ENCODE peak calls at places on chromosomes 2 and 18, in six cellular contexts. Z is K562, X is HepG2, A is GM12878, K is H1, C is GM12892. M is an unnamed sample.

GRCh38 chr18:79245517-79246001 is 150.2 kb upstream of the NFATC1 start:
- DNase-seq in K (no peak), X (no peak), C (no peak), A (no peak), Z (no peak), M (no peak)

GRCh38 chr2:5290911-5291546 is 401.2 kb upstream of the SOX11 start:
- DNase-seq in C (no peak), X (no peak), Z (no peak), K (no peak), A (no peak), M (no peak)

GRCh38 chr2:159586034-159586433 is 30.3 kb downstream of the BAZ2B start:
- DNase-seq in Z (no peak), K (no peak), A (no peak), C (no peak), X (no peak), M (no peak)

GRCh38 chr2:237156131-237156856 is 70.6 kb downstream of the COPS8 start:
- DNase-seq in X (no peak), K (no peak), A (no peak), C (no peak), Z (no peak), M (no peak)

GRCh38 chr2:109218087-109218791 is 89.2 kb downstream of the SH3RF3 start:
- DNase-seq in Z (no peak), C (no peak), K (no peak), X (peak), A (peak), M (no peak)

GRCh38 chr2:207930747-207931146 is 94.6 kb downstream of the PLEKHM3 start:
- DNase-seq in Z (no peak), X (no peak), A (no peak), C (no peak), K (no peak), M (no peak)

GRCh38 chr18:31297248-31297647 is 20.7 kb upstream of the DSG1 start:
- DNase-seq in A (no peak), K (no peak), X (no peak), Z (no peak), C (no peak), M (no peak)

GRCh38 chr2:121187922-121188411 is 97.0 kb downstream of the TFCP2L1 start:
- DNase-seq in K (no peak), C (no peak), Z (no peak), A (no peak), X (no peak), M (no peak)

GRCh38 chr2:218230882-218231281 is 13.9 kb downstream of the ARPC2 start:
- DNase-seq in K (no peak), Z (peak), X (peak), A (no peak), C (no peak), M (no peak)

GRCh38 chr2:173229086-173229485 is 125.6 kb upstream of the CDCA7 start:
- DNase-seq in X (no peak), K (no peak), A (no peak), C (no peak), Z (no peak), M (no peak)

GRCh38 chr2:113064898-113065297 is 2.9 kb upstream of the IL1F10 start:
- DNase-seq in A (no peak), C (no peak), X (no peak), K (no peak), Z (no peak), M (no peak)

GRCh38 chr18:8610442-8610801 is 1.2 kb downstream of the RAB12 start:
- DNase-seq in K (no peak), A (no peak), C (no peak), X (no peak), Z (no peak), M (no peak)

GRCh38 chr2:191249131-191249813 is 4.1 kb downstream of the MYO1B start:
- DNase-seq in C (no peak), K (no peak), Z (no peak), A (no peak), X (no peak), M (no peak)

GRCh38 chr2:65227035-65227470 is 578 bp upstream of the ACTR2 start:
- DNase-seq in X (peak), Z (peak), K (no peak), A (no peak), C (no peak), M (no peak)

GRCh38 chr2:53519925-53520629 is 247.5 kb upstream of the CHAC2 start:
- DNase-seq in C (no peak), X (no peak), A (no peak), Z (no peak), K (no peak), M (no peak)

GRCh38 chr2:178117725-178118124 is 5.5 kb downstream of the RBM45 start:
- DNase-seq in Z (no peak), C (no peak), A (no peak), K (no peak), X (no peak), M (no peak)

GRCh38 chr2:132760971-132761370 is 91.0 kb upstream of the LYPD1 start:
- DNase-seq in C (no peak), K (no peak), Z (no peak), A (no peak), X (no peak), M (no peak)

GRCh38 chr18:79197531-79197930 is 128.3 kb downstream of the ATP9B start:
- DNase-seq in A (no peak), X (no peak), Z (no peak), K (no peak), C (no peak), M (no peak)

GRCh38 chr18:22504665-22505064 is 87.0 kb upstream of the CTAGE1 start:
- DNase-seq in Z (no peak), C (no peak), A (no peak), X (no peak), K (no peak), M (no peak)

GRCh38 chr2:105325389-105325963 is 4.1 kb downstream of the TGFBRAP1 start:
- DNase-seq in A (no peak), C (no peak), K (no peak), Z (no peak), X (no peak), M (no peak)

GRCh38 chr2:131425191-131426021 is 50.5 kb upstream of the TUBA3D start:
- DNase-seq in Z (no peak), K (no peak), C (no peak), X (no peak), A (no peak), M (no peak)

GRCh38 chr2:70833246-70833645 is 2.4 kb downstream of the CD207 start:
- DNase-seq in K (no peak), X (no peak), Z (no peak), C (no peak), A (no peak), M (no peak)

GRCh38 chr2:241777167-241777685 is 604 bp downstream of the GAL3ST2 start:
- DNase-seq in X (no peak), K (peak), C (no peak), Z (no peak), A (no peak), M (no peak)

GRCh38 chr18:36814994-36815393 is 13.8 kb downstream of the TPGS2 start:
- DNase-seq in Z (peak), A (no peak), X (no peak), C (no peak), K (no peak), M (no peak)

GRCh38 chr2:85768713-85769112 is 14.9 kb downstream of the ATOH8 start:
- DNase-seq in X (no peak), K (no peak), C (no peak), A (no peak), Z (no peak), M (no peak)

GRCh38 chr18:27713727-27714080 is 463.2 kb downstream of the CDH2 start:
- DNase-seq in A (no peak), X (no peak), C (no peak), K (no peak), Z (no peak), M (no peak)
- TF ChIP-seq TAF1 in A (no peak), X (no peak), C (no peak), K (no peak), Z (no peak), M (no peak)

GRCh38 chr2:31555967-31556706 is 24.6 kb downstream of the SRD5A2 start:
- DNase-seq in C (no peak), A (no peak), K (no peak), Z (no peak), X (no peak), M (no peak)

GRCh38 chr2:31556921-31557320 is 23.8 kb downstream of the SRD5A2 start:
- DNase-seq in Z (no peak), K (no peak), C (no peak), X (no peak), A (no peak), M (no peak)

GRCh38 chr2:31563273-31563839 is 17.4 kb downstream of the SRD5A2 start:
- DNase-seq in A (no peak), Z (no peak), C (no peak), X (no peak), K (no peak), M (no peak)

GRCh38 chr2:31561823-31562222 is 18.9 kb downstream of the SRD5A2 start:
- DNase-seq in X (no peak), C (no peak), K (no peak), Z (no peak), A (no peak), M (no peak)

DNA sequence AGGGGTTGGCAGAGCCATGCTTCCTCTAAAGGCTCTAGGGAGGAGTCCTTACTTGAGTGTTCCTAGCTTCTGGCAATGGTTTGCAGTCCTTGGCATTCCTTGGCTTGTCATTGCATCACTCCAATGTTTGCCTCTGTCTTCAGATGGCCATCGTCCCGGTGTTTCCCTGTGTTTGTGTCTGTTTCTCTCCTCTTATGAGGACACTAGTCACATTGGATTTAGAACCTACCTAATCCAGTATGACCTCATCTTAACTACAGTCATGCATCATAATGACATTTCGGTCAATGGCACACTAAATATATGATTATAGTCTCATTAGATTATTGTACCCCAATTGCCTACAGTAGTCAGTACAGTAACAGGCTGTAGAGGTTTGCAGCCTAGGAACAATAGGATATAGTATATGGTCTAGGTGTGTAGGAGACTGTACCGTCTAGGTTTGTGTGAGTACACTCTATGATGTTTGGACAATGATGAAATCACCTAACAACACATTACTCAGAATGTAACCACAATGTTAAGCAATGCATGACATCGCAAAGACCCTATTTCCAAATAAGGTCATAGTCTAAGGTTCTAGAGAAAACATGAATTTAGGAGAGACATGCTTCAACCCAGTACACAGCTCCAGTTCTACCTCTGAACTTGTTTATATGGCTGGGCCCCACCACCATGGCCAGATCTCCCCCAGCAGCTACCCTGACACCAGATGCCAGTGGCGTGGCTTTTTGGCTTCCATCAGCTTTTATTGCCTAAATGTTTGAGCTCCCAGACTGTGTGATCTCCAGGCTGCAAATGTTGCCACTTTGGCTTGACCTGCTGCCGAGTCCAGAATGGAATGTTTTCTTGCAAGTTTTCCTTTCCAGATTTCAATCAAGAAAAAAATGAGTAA is 22.1 kb downstream of the SRD5A2 start:
- DNase-seq in A (no peak), X (peak), Z (no peak), C (no peak), K (no peak), M (no peak)
- TF ChIP-seq POLR2A in A (no peak), X (no peak), Z (no peak), C (no peak), K (no peak), M (no peak)

GRCh38 chr18:13235981-13236380 is 17.4 kb downstream of the LDLRAD4 start:
- DNase-seq in Z (no peak), A (no peak), X (no peak), K (no peak), C (no peak), M (no peak)
- TF ChIP-seq POLR2AphosphoS5 in Z (no peak), A (no peak), X (no peak), K (no peak), C (no peak), M (no peak)

GRCh38 chr2:24544456-24545115 is 53.5 kb downstream of the NCOA1 start:
- DNase-seq in K (no peak), A (no peak), X (no peak), Z (no peak), C (no peak), M (no peak)
- TF ChIP-seq TAF1 in K (no peak), A (no peak), X (no peak), Z (no peak), C (no peak), M (no peak)

DNA sequence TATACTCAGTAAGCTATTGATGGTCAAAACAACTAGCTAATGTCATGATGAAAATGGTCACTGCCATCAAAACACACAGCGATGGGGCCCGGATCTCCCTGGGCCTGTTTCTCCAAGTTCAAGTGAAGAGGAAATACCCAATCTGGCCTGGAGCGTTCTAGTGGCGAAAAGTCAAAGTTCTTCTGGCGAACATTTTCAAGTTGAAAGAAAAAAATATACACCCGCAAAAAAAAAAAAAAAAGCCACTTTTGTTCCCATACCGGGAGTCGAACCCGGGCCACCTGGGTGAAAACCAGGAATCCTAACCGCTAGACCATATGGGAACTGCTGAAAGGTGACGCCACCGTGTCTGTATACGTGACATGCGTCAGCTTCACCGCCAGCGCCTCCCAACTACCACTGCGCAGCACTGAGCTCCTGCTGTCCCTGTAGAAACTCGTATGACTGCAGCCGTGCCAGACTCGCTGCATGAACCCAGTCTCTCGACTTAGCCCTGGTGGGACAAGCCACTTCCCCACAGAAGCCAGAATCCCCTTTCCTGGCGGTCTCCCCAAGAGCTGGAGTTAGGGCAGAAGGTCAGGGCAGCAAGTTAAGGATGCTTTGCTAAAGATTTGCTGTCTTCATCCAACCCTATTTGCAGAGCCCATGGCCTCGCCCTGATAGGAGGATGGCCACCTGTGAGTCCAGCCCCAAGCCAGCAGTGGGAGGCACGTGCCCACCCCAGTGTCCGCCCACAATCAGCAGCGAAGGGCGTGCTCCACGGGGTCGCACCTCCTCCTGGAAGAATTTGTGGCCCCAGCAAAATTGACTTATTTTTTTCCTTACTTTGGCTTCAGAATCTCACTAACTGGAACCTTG is 5.6 kb upstream of the IMP4 start:
- DNase-seq in C (no peak), A (peak), K (peak), X (peak), Z (peak), M (no peak)
- TF ChIP-seq POLR2A in C (no peak), A (peak), K (peak), X (peak), Z (peak), M (no peak)

DNA sequence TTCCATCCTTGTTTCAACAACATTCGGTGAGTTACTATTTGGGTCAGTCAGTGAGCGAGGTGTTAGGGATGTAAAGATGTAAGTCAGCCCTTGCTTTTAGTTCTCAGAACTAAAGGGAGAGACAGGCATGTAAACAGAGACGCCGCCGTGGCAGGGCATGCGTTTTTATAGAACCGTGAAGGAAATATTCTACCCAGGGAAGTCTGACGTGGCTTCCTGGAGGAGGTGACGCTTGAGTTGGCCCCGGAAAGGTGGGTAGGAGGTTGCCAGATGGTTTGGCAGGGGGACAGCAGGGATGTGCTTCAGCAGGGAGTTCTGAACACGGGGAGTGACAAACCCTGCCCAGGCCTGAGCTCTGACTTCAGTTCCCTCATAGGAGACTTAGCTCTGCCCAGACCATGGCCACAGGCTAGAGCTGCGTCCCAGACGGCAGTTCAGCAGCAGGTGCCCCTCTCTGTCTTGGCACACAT is 23.5 kb upstream of the RPL31 start:
- DNase-seq in Z (no peak), C (no peak), X (no peak), A (no peak), K (no peak), M (no peak)
- TF ChIP-seq POLR2AphosphoS5 in Z (no peak), C (no peak), X (no peak), A (no peak), K (no peak), M (no peak)

DNA sequence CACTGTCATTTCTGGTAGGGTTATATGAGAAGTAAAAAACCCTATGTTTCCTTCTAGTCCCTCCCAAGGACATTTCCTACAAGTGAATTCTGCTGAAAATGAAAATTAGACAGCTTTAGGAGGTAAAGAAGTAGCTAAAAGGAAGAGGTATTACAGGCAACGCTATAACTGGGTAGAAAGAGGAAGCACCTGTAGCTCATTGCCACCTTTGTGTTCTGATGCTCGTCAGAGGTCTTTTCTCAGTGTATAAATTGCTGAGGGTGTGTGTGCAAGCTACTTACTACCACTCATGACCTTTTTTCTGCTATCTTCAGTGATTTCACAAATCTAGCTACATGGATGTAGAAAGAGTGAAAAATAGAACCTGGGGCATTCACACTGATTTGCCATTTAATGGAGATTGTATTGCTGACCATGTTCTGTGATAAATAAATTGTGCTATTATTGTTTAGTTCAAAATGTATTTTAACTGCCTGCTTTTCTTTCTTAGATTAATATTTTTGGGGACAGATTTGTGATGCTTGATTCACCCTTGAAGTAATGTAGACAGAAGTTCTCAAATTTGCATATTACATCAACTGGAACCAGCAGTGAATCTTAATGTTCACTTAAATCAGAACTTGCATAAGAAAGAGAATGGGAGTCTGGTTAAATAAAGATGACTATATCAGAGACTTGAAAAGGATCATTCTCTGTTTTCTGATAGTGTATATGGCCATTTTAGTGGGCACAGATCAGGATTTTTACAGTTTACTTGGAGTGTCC is 1.6 kb downstream of the DNAJC10 start:
- DNase-seq in K (no peak), A (no peak), Z (no peak), C (peak), X (no peak), M (no peak)
- TF ChIP-seq TAF1 in K (no peak), A (no peak), Z (no peak), C (no peak), X (no peak), M (no peak)

M was measured in GM12891.